ENCODE peak calls at places on chromosomes 16 and 17, in four cellular contexts. B is GM18507; V is activated B cell treated with CpG ODN at 0.5 μM for 24 hours; H is activated naive CD4-positive, alpha-beta T cell. W is an unnamed sample.

GRCh38 chr17:76124582-76125390 is 16.3 kb downstream of the FOXJ1 start:
- DNase-seq in H (no peak), V (no peak), B (no peak), W (no peak)

GRCh38 chr17:6523330-6523729 is 33.0 kb downstream of the PITPNM3 start:
- DNase-seq in B (no peak), V (no peak), H (no peak), W (no peak)

GRCh38 chr17:70929226-70929625 is 759.9 kb downstream of the KCNJ2 start:
- DNase-seq in B (no peak), H (no peak), V (no peak), W (no peak)

GRCh38 chr17:82896071-82897000 is 56.5 kb upstream of the ZNF750 start:
- DNase-seq in B (no peak), H (no peak), V (no peak), W (no peak)

GRCh38 chr17:59332890-59333377 is 1.5 kb downstream of the YPEL2 start:
- DNase-seq in B (no peak), V (no peak), H (no peak), W (no peak)

GRCh38 chr17:80968602-80969029 is 23.0 kb upstream of the CHMP6 start:
- DNase-seq in B (no peak), V (no peak), H (no peak), W (no peak)

GRCh38 chr17:72406501-72406900 is 285.7 kb downstream of the SOX9 start:
- DNase-seq in V (no peak), H (no peak), B (no peak), W (no peak)

GRCh38 chr16:9330036-9330545 is 238.6 kb downstream of the HAPSTR1 start:
- DNase-seq in V (no peak), B (no peak), H (no peak), W (no peak)

GRCh38 chr17:34443832-34444469 is 80.9 kb upstream of the CCL1 start:
- DNase-seq in V (no peak), H (no peak), B (no peak), W (no peak)

GRCh38 chr17:29663155-29663554 is 40.4 kb upstream of the CORO6 start:
- DNase-seq in B (no peak), H (no peak), V (no peak), W (no peak)

GRCh38 chr16:88936913-88937666 is 39.9 kb downstream of the CBFA2T3 start:
- DNase-seq in B (no peak), V (no peak), H (no peak), W (no peak)

GRCh38 chr17:2173005-2173404 is 118.1 kb downstream of the HIC1 start:
- DNase-seq in V (no peak), B (no peak), H (no peak), W (no peak)

GRCh38 chr17:61574542-61575351 is 16.3 kb downstream of the NACA2 start:
- DNase-seq in V (no peak), B (no peak), H (no peak), W (no peak)

GRCh38 chr17:4235372-4236279 is 28.2 kb downstream of the ANKFY1 start:
- DNase-seq in V (no peak), H (no peak), B (no peak), W (no peak)

GRCh38 chr16:4089811-4090293 is 26.4 kb downstream of the ADCY9 start:
- DNase-seq in B (no peak), H (no peak), V (no peak), W (no peak)

GRCh38 chr17:61421460-61421859 is 21.8 kb downstream of the TBX2 start:
- DNase-seq in V (no peak), H (no peak), B (no peak), W (no peak)

GRCh38 chr16:30805370-30806169 is 18.6 kb upstream of the ZNF629 start:
- DNase-seq in H (peak; percentile 26), V (peak; percentile 54), B (no peak), W (no peak)

GRCh38 chr17:28963841-28964240 is 12.5 kb upstream of the PHF12 start:
- DNase-seq in B (no peak), V (no peak), H (no peak), W (no peak)

GRCh38 chr17:7889166-7889584 is 586 bp downstream of the CHD3 start:
- DNase-seq in V (no peak), H (no peak), B (no peak), W (no peak)

GRCh38 chr17:75645889-75646625 is 12.8 kb downstream of the SMIM5 start:
- DNase-seq in V (peak; percentile 45), H (no peak), B (peak; percentile 71), W (peak; percentile 95)

GRCh38 chr17:80031691-80032480 is 3.8 kb downstream of the TBC1D16 start:
- DNase-seq in V (no peak), B (no peak), H (no peak), W (no peak)

GRCh38 chr16:64469906-64470702 is 651.8 kb downstream of the CDH11 start:
- DNase-seq in V (no peak), B (no peak), H (no peak), W (no peak)

GRCh38 chr17:51540151-51540550 is 279.8 kb downstream of the UTP18 start:
- DNase-seq in H (no peak), V (no peak), B (no peak), W (no peak)

GRCh38 chr16:11003141-11003540 is 58.8 kb downstream of the CLEC16A start:
- DNase-seq in H (no peak), V (no peak), B (no peak), W (no peak)

GRCh38 chr17:66549731-66550207 is 247.4 kb downstream of the PRKCA start:
- DNase-seq in B (no peak), V (no peak), H (no peak), W (no peak)

GRCh38 chr17:34639706-34640425 is 60.5 kb downstream of the TMEM132E start:
- DNase-seq in V (no peak), B (no peak), H (no peak), W (no peak)

GRCh38 chr16:81401035-81401950 is 43.3 kb upstream of the CMIP start:
- DNase-seq in H (no peak), V (no peak), B (no peak), W (no peak)

GRCh38 chr16:12170103-12171025 is 193.8 kb downstream of the SNX29 start:
- DNase-seq in V (no peak), H (no peak), B (no peak), W (no peak)

GRCh38 chr17:72684405-72685020 is 408.0 kb downstream of the SLC39A11 start:
- DNase-seq in H (no peak), B (no peak), V (no peak), W (no peak)

GRCh38 chr16:16100631-16101030 is 122.7 kb downstream of the ABCC6 start:
- DNase-seq in H (no peak), B (no peak), V (no peak), W (no peak)

GRCh38 chr17:30433514-30433913 is 43.7 kb upstream of the GOSR1 start:
- DNase-seq in B (no peak), V (no peak), H (no peak), W (no peak)

GRCh38 chr17:31417051-31417792 is 25.7 kb downstream of the RAB11FIP4 start:
- DNase-seq in H (no peak), V (no peak), B (no peak), W (no peak)

GRCh38 chr17:56592487-56593072 is 919 bp upstream of the NOG start:
- DNase-seq in H (peak; percentile 43), V (peak; percentile 75), B (peak; percentile 65), W (peak; percentile 82)

GRCh38 chr17:7383742-7384488 is 3.0 kb downstream of the TNK1 start:
- DNase-seq in H (peak; percentile 59), V (peak; percentile 82), B (peak; percentile 82), W (peak; percentile 95)

GRCh38 chr17:59666235-59666634 is 41.0 kb downstream of the PTRH2 start:
- DNase-seq in H (no peak), V (no peak), B (no peak), W (no peak)

GRCh38 chr17:16301963-16302855 is 51.1 kb downstream of the CENPV start:
- DNase-seq in H (no peak), B (no peak), V (no peak), W (no peak)

GRCh38 chr17:40646791-40647548 is 648 bp downstream of the SMARCE1 start:
- DNase-seq in H (no peak), B (no peak), V (no peak), W (peak; percentile 21)

GRCh38 chr16:83966153-83966696 is 1.8 kb upstream of the NECAB2 start:
- DNase-seq in V (no peak), H (no peak), B (no peak), W (no peak)

GRCh38 chr17:81094744-81095607 is 60.0 kb downstream of the BAIAP2 start:
- DNase-seq in V (no peak), H (peak; percentile 76), B (peak; percentile 45), W (no peak)